ENCODE peak calls at places on chromosomes 7 and 10, in eight cellular contexts. K, B, Z, O, X, T, E and I are unnamed samples.

GRCh38 chr10:30534465-30535144 is 94.9 kb downstream of the LYZL2 start:
- DNase-seq in K (peak; percentile 26), B (peak; percentile 46), Z (peak; percentile 80), O (peak; percentile 60), X (peak; percentile 22), T (peak; percentile 76), E (peak; percentile 61), I (no peak)

GRCh38 chr7:152126741-152127140 is 101.3 kb downstream of the GALNT11 start:
- DNase-seq in K (no peak), B (no peak), Z (no peak), O (no peak), X (no peak), T (no peak), E (no peak), I (no peak)

GRCh38 chr10:79055100-79055782 is 13.5 kb upstream of the ZMIZ1 start:
- DNase-seq in K (no peak), B (no peak), Z (no peak), O (peak; percentile 19), X (no peak), T (no peak), E (no peak), I (peak; percentile 26)

GRCh38 chr7:117751775-117752174 is 121.5 kb downstream of the CTTNBP2 start:
- DNase-seq in K (no peak), B (no peak), Z (no peak), O (no peak), X (no peak), T (no peak), E (no peak), I (no peak)

GRCh38 chr7:111605246-111605645 is 43.0 kb upstream of the IMMP2L start:
- DNase-seq in K (no peak), B (no peak), Z (no peak), O (no peak), X (no peak), T (no peak), E (no peak), I (no peak)

GRCh38 chr10:120398180-120398579 is 58.8 kb upstream of the PLPP4 start:
- DNase-seq in K (no peak), B (no peak), Z (no peak), O (no peak), X (no peak), T (no peak), E (no peak), I (no peak)

GRCh38 chr10:91103384-91104184 is 116.9 kb upstream of the PCGF5 start:
- DNase-seq in K (no peak), B (no peak), Z (no peak), O (no peak), X (no peak), T (no peak), E (no peak), I (no peak)

GRCh38 chr7:69996132-69996531 is 397.9 kb downstream of the AUTS2 start:
- DNase-seq in K (no peak), B (no peak), Z (no peak), O (no peak), X (no peak), T (no peak), E (no peak), I (no peak)

GRCh38 chr10:102652170-102652926 is 8.1 kb downstream of the TRIM8 start:
- DNase-seq in K (no peak), B (no peak), Z (no peak), O (no peak), X (no peak), T (no peak), E (no peak), I (no peak)

GRCh38 chr7:130804156-130804708 is 70.2 kb upstream of the KLF14 start:
- DNase-seq in K (no peak), B (no peak), Z (no peak), O (no peak), X (no peak), T (no peak), E (no peak), I (no peak)

GRCh38 chr7:152674860-152675760 is 831 bp downstream of the XRCC2 start:
- DNase-seq in K (no peak), B (no peak), Z (no peak), O (no peak), X (no peak), T (no peak), E (peak; percentile 53), I (no peak)

DNA sequence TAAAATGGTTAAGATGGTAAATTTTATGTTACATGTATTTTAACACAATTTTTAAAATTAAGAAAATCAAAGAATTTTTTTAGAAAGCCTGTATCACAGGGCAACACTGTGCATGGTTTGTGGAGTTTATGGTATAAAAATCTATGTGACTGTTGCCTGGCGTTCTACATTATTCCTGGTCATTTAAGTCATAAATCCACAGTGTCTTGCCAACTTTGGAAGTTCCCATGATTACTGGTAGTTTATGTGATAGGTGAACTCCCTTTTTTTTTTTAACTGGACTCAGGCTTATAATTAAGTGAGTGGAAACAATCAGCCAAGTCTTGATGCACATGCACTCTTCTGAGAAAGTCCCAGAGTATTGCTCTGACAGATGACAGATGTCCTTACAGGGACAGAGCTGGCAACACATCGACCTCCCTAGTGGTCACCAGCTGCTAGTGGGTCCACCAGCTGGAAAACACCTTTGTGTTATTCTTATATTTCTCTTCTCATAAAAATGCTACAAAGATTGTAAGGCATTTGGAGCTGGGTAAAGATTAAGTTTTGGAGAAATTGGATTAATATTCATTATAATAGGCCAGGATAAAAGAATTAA is 8.8 kb upstream of the STN1 start:
- DNase-seq in K (no peak), B (no peak), Z (no peak), O (no peak), X (no peak), T (no peak), E (no peak), I (no peak)
- TF ChIP-seq CTCF in K (no peak), B (no peak), Z (no peak), O (no peak), X (no peak), T (no peak), E (no peak), I (no peak)

GRCh38 chr7:16616122-16616521 is 29.4 kb downstream of the ANKMY2 start:
- DNase-seq in K (no peak), B (no peak), Z (no peak), O (no peak), X (no peak), T (no peak), E (no peak), I (no peak)

GRCh38 chr7:16615234-16615633 is 30.3 kb downstream of the ANKMY2 start:
- DNase-seq in K (no peak), B (no peak), Z (no peak), O (no peak), X (no peak), T (no peak), E (no peak), I (no peak)

GRCh38 chr7:16616542-16616941 is 29.0 kb downstream of the ANKMY2 start:
- DNase-seq in K (no peak), B (no peak), Z (no peak), O (no peak), X (no peak), T (no peak), E (no peak), I (no peak)

GRCh38 chr7:16619979-16620408 is 25.6 kb downstream of the ANKMY2 start:
- DNase-seq in K (no peak), B (no peak), Z (no peak), O (no peak), X (no peak), T (no peak), E (no peak), I (no peak)
- H3K27ac ChIP-seq in K (no peak overlapping the region), B (no peak overlapping the region), Z (no peak overlapping the region), O (no peak overlapping the region), X (no peak overlapping the region), T (no peak overlapping the region), E (no peak overlapping the region), I (no peak overlapping the region)

GRCh38 chr7:55086413-55087201 is 67.8 kb downstream of the EGFR start:
- DNase-seq in K (no peak), B (peak; percentile 65), Z (no peak), O (no peak), X (no peak), T (no peak), E (no peak), I (peak; percentile 69)
- H3K4me1 ChIP-seq in K (peaks cover 52% of the 10 kb centered on the region), B (peaks cover 19% of the 10 kb centered on the region), Z (peaks cover 47% of the 10 kb centered on the region), O (no peaks in the 10 kb centered on the region), X (no peaks in the 10 kb centered on the region), T (peaks cover 30% of the 10 kb centered on the region), E (peaks cover 66% of the 10 kb centered on the region), I (peaks cover 29% of the 10 kb centered on the region)

GRCh38 chr7:93205046-93205445 is 21.2 kb downstream of the HEPACAM2 start:
- DNase-seq in K (no peak), B (no peak), Z (no peak), O (no peak), X (no peak), T (no peak), E (no peak), I (no peak)
- TF ChIP-seq CTCF in K (no peak), B (no peak), Z (no peak), O (no peak), X (no peak), T (no peak), E (no peak), I (no peak)

DNA sequence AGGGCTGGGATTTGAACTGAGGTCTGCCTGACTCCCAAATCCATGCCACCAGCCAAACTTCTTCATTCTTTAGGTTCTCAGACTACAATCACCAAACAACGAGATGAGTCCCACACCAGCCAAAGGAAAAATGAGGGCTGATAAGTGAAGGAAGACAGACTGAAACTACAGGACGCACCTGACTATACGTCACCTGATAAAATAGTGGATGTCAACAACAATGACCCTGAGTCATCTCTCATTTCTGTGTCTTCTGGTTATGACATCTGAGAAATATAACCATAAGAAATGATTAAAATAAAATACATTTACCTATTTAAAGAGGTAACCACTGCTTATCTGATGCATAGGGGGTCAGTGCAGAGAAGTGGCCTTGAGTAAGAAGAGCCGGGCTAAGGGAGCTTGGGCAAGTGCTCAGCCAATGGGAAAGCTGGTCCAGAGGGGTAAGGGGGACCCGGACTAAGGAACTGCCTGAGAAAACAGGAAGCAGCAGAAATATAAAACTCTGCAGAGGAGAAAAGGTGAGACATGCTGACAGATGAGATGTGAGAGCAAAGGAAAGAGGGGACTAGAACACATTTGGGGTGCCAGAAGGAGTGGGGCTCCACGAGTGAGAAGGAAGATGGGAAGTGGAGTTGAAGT is 51.8 kb downstream of the HIPK2 start:
- DNase-seq in K (no peak), B (no peak), Z (peak; percentile 7), O (no peak), X (no peak), T (no peak), E (no peak), I (no peak)
- H3K27ac ChIP-seq in K (peak overlapping the region; percentile 91), B (no peak overlapping the region), Z (peak overlapping the region; percentile 43), O (peak overlapping the region; percentile 44), X (peak overlapping the region; percentile 90), T (no peak overlapping the region), E (peak overlapping the region; percentile 71), I (peak overlapping the region; percentile 25)